ENCODE peak calls at places on chromosomes 11 and 22, in seven cellular contexts. W is activated CD4-positive, alpha-beta T cell treated with anti-CD3 and anti-CD28 coated beads, Interleukin-2, amount 10 ng/mL, durations not matched to agents 7 days and 5 days; L is NCI-H774; T is heart left ventricle; O is mammary epithelial cell; U is small intestine; N is naive thymus-derived CD8-positive, alpha-beta T cell. F is an unnamed sample.

GRCh38 chr11:83249972-83250593 is 36.1 kb downstream of the CCDC90B start:
- DNase-seq in T (no peak), W (peak; percentile 40), N (peak; percentile 43), O (peak; percentile 20), L (peak; percentile 22), U (peak; percentile 51), F (no peak)

GRCh38 chr11:65928667-65929066 is 9.4 kb downstream of the DRAP1 start:
- DNase-seq in L (no peak), N (no peak), O (no peak), U (no peak), T (no peak), W (no peak), F (no peak)

GRCh38 chr11:6333112-6333511 is 12.8 kb upstream of the CAVIN3 start:
- DNase-seq in N (no peak), T (no peak), L (peak; percentile 10), O (no peak), W (no peak), U (no peak), F (no peak)

GRCh38 chr11:109729761-109730160 is 307.8 kb downstream of the C11orf87 start:
- DNase-seq in L (peak; percentile 68), O (no peak), N (no peak), W (no peak), U (no peak), T (no peak), F (no peak)

GRCh38 chr22:27801616-27802388 is at the start of gene MN1:
- DNase-seq in U (peak; percentile 12), O (peak; percentile 60), N (peak; percentile 60), T (peak; percentile 79), L (no peak), W (peak; percentile 42), F (peak; percentile 34)

GRCh38 chr11:706439-706956 is 467 bp downstream of the EPS8L2 start:
- DNase-seq in N (no peak), W (no peak), L (no peak), T (peak; percentile 60), U (peak; percentile 52), O (peak; percentile 73), F (no peak)

GRCh38 chr11:114447444-114447843 is 8.2 kb downstream of the REXO2 start:
- DNase-seq in L (no peak), T (no peak), N (no peak), W (no peak), U (no peak), O (no peak), F (no peak)

GRCh38 chr11:66428933-66429332 is 8.1 kb downstream of the NPAS4 start:
- DNase-seq in O (no peak), U (no peak), W (no peak), L (no peak), N (no peak), T (no peak), F (no peak)